ENCODE peak calls at places on chromosomes 6 and 20, in four cellular contexts. Y is PC-3, J is tibial artery, A is AG04450. N is an unnamed sample.

GRCh38 chr6:28543671-28544131 is 18.0 kb downstream of the GPX5 start:
- DNase-seq in Y (no peak), J (no peak), A (no peak), N (no peak)

GRCh38 chr20:58755062-58755697 is 62.6 kb downstream of the NPEPL1 start:
- DNase-seq in Y (no peak), J (no peak), A (no peak), N (no peak)

GRCh38 chr6:63808576-63808975 is 173.0 kb downstream of the PHF3 start:
- DNase-seq in Y (no peak), J (no peak), A (no peak), N (no peak)

GRCh38 chr20:45937765-45938164 is 3.3 kb downstream of the PCIF1 start:
- DNase-seq in Y (no peak), J (no peak), A (no peak), N (no peak)

GRCh38 chr20:20002101-20002998 is 14.8 kb upstream of the NAA20 start:
- DNase-seq in Y (peak), J (no peak), A (no peak), N (no peak)

GRCh38 chr6:88835210-88835609 is 128.2 kb downstream of the RNGTT start:
- DNase-seq in Y (no peak), J (no peak), A (no peak), N (no peak)

GRCh38 chr20:199996-200395 is 10.5 kb upstream of the DEFB128 start:
- DNase-seq in Y (no peak), J (no peak), A (no peak), N (no peak)

GRCh38 chr6:80503660-80504059 is 397.2 kb downstream of the BCKDHB start:
- DNase-seq in Y (no peak), J (no peak), A (no peak), N (no peak)

GRCh38 chr20:62549499-62550086 is 73.8 kb upstream of the GATA5 start:
- DNase-seq in Y (no peak), J (peak), A (no peak), N (no peak)

DNA sequence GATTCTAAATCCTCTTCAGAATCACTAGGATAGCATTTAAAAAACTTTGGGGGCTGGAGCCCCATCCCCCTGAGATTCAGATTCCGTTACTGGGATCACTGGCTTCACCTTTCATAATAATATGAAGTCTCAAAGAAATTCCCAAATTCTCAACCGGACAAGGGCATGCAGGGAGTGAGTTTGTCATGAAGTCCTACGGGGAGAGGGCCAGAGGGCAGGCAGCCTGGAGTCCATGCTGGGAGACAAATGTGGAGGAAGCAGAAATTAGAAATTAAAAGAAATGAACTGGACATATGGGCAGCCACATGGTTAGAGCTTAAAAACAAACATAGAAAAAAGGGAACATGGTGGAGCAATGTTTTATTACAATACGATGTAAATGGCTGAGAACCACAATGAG is 142.5 kb downstream of the CEBPB start:
- DNase-seq in Y (no peak), J (peak), A (no peak), N (no peak)
- H3K4me3 ChIP-seq in Y (no peak), J (no peak), A (no peak), N (no peak)

GRCh38 chr20:36482044-36482473 is 59.3 kb upstream of the MYL9 start:
- DNase-seq in Y (no peak), J (peak), A (no peak), N (no peak)
- H3K4me3 ChIP-seq in Y (no peak), J (no peak), A (no peak), N (no peak)

GRCh38 chr6:36544228-36544627 is 3.1 kb downstream of the STK38 start:
- DNase-seq in Y (peak), J (no peak), A (no peak), N (no peak)
- H3K4me3 ChIP-seq in Y (peak), J (no peak), A (no peak), N (peak)

GRCh38 chr6:108598316-108598863 is 37.7 kb downstream of the FOXO3 start:
- DNase-seq in Y (no peak), J (no peak), A (no peak), N (no peak)

GRCh38 chr6:108597601-108598315 is 37.0 kb downstream of the FOXO3 start:
- DNase-seq in Y (no peak), J (no peak), A (no peak), N (no peak)

GRCh38 chr6:108594640-108595039 is 33.9 kb downstream of the FOXO3 start:
- DNase-seq in Y (peak), J (peak), A (no peak), N (no peak)

GRCh38 chr6:108592371-108593337 is 31.9 kb downstream of the FOXO3 start:
- DNase-seq in Y (no peak), J (no peak), A (no peak), N (no peak)

DNA sequence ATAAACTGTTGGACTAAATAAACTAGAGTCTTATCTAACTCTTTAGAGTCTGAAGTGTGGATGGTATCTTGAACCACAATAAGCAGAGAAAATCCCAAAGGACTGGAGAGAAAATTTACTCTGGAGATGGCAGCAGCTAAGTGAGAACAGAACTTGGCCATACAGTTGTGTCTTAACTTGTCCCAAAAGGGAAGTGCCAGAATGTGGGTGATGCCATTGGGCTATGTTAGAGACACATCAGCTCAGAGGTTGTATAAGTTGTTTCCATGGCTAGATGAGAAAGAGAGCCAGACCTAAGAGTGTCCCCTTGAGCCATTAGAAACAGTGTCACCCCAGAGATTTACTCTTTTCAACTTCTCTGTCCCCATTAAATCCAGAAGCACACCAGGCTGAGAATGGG is 36.2 kb downstream of the FOXO3 start:
- DNase-seq in Y (no peak), J (no peak), A (no peak), N (no peak)
- H3K4me3 ChIP-seq in Y (no peak), J (no peak), A (no peak), N (peak)

GRCh38 chr6:137958809-137959565 is 91.9 kb downstream of the TNFAIP3 start:
- DNase-seq in Y (no peak), J (no peak), A (no peak), N (no peak)
- H3K4me3 ChIP-seq in Y (no peak), J (no peak), A (no peak), N (no peak)

DNA sequence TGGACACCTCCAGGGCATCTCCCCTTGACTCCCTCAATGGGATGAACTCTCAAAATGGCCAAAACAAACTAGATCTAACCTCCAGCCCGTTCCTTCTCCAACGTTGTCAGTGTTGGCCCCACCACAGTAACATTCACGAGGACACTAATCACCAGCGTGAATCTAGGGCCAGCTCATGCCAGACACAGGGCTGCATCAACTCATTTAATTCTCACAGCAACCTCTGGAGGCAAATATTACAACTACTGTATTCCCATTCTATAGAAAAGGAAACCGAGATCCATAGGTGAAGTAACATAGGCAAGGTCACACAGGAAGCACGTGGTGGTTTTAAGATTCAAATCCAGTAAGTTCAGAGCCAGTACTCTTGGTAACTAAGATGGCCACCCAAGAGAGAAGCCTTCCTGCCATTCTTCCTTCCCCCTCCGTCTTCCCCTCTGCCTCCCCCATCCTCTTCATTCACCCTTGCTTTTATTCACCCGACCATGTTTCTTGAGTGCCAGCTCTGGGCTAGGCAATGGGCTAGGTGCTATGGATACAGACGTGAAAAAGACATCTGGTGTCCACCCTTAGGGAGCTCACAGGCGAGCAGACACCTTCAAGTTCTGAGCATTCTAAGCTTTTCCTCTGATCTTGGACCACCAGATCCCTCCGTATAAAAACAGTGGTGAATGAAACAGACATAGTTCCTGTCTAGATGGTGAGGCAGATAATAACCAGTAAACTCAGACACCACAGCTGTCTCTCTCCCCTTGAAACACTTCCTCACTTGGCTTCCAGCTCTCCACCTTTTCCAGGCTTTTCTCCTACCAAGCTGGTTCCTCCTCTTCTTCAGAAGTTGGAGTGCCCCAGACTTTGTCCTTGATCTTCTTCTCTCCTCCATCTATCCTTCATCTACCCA is 9.6 kb downstream of the CCM2L start:
- DNase-seq in Y (no peak), J (peak), A (no peak), N (no peak)
- H3K4me3 ChIP-seq in Y (no peak), J (no peak), A (no peak), N (peak)